ENCODE peak calls at places on chromosomes 16 and 17, in ten cellular contexts. One of them, this sample, is unnamed.

GRCh38 chr16:78388920-78389564 is 289.6 kb downstream of the WWOX start:
- DNase-seq in foreskin fibroblast: no peak
- DNase-seq in lung: no peak
- DNase-seq in bronchial epithelial cell: no peak
- DNase-seq in brain microvascular endothelial cell: no peak
- DNase-seq in AG10803: no peak
- DNase-seq in OCI-LY7: no peak
- DNase-seq in heart right ventricle: no peak
- DNase-seq in AG04449: no peak
- DNase-seq in colonic mucosa: no peak
- DNase-seq in this sample: no peak

GRCh38 chr17:4523946-4524345 is 25.3 kb downstream of the SPNS2 start:
- DNase-seq in foreskin fibroblast: no peak
- DNase-seq in lung: no peak
- DNase-seq in bronchial epithelial cell: no peak
- DNase-seq in brain microvascular endothelial cell: no peak
- DNase-seq in AG10803: no peak
- DNase-seq in OCI-LY7: peak; percentile 52
- DNase-seq in heart right ventricle: no peak
- DNase-seq in AG04449: no peak
- DNase-seq in colonic mucosa: no peak
- DNase-seq in this sample: no peak

GRCh38 chr16:79082955-79083354 is 517.6 kb downstream of the MAF start:
- DNase-seq in foreskin fibroblast: no peak
- DNase-seq in lung: no peak
- DNase-seq in bronchial epithelial cell: no peak
- DNase-seq in brain microvascular endothelial cell: no peak
- DNase-seq in AG10803: no peak
- DNase-seq in OCI-LY7: no peak
- DNase-seq in heart right ventricle: no peak
- DNase-seq in AG04449: no peak
- DNase-seq in colonic mucosa: no peak
- DNase-seq in this sample: no peak

GRCh38 chr16:10156111-10156510 is 26.1 kb downstream of the GRIN2A start:
- DNase-seq in foreskin fibroblast: no peak
- DNase-seq in lung: no peak
- DNase-seq in bronchial epithelial cell: no peak
- DNase-seq in brain microvascular endothelial cell: no peak
- DNase-seq in AG10803: peak; percentile 86
- DNase-seq in OCI-LY7: no peak
- DNase-seq in heart right ventricle: no peak
- DNase-seq in AG04449: no peak
- DNase-seq in colonic mucosa: no peak
- DNase-seq in this sample: no peak

GRCh38 chr17:32285770-32286517 is 20.3 kb downstream of the RHBDL3 start:
- DNase-seq in foreskin fibroblast: no peak
- DNase-seq in lung: no peak
- DNase-seq in bronchial epithelial cell: no peak
- DNase-seq in brain microvascular endothelial cell: no peak
- DNase-seq in AG10803: no peak
- DNase-seq in OCI-LY7: no peak
- DNase-seq in heart right ventricle: no peak
- DNase-seq in AG04449: no peak
- DNase-seq in colonic mucosa: no peak
- DNase-seq in this sample: no peak

GRCh38 chr16:10256855-10257641 is 74.8 kb upstream of the GRIN2A start:
- DNase-seq in foreskin fibroblast: peak; percentile 5
- DNase-seq in lung: no peak
- DNase-seq in bronchial epithelial cell: peak; percentile 5
- DNase-seq in brain microvascular endothelial cell: no peak
- DNase-seq in AG10803: peak; percentile 7
- DNase-seq in OCI-LY7: peak; percentile 67
- DNase-seq in heart right ventricle: peak; percentile 34
- DNase-seq in AG04449: no peak
- DNase-seq in colonic mucosa: peak; percentile 27
- DNase-seq in this sample: peak; percentile 13

GRCh38 chr16:3431779-3432219 is 11.5 kb downstream of the ZNF597 start:
- DNase-seq in foreskin fibroblast: peak; percentile 61
- DNase-seq in lung: peak; percentile 34
- DNase-seq in bronchial epithelial cell: no peak
- DNase-seq in brain microvascular endothelial cell: peak; percentile 12
- DNase-seq in AG10803: peak; percentile 62
- DNase-seq in OCI-LY7: no peak
- DNase-seq in heart right ventricle: peak; percentile 61
- DNase-seq in AG04449: no peak
- DNase-seq in colonic mucosa: peak; percentile 55
- DNase-seq in this sample: no peak

GRCh38 chr16:79250457-79251098 is 350.0 kb downstream of the MAF start:
- DNase-seq in foreskin fibroblast: no peak
- DNase-seq in lung: no peak
- DNase-seq in bronchial epithelial cell: no peak
- DNase-seq in brain microvascular endothelial cell: no peak
- DNase-seq in AG10803: no peak
- DNase-seq in OCI-LY7: no peak
- DNase-seq in heart right ventricle: no peak
- DNase-seq in AG04449: no peak
- DNase-seq in colonic mucosa: no peak
- DNase-seq in this sample: no peak

DNA sequence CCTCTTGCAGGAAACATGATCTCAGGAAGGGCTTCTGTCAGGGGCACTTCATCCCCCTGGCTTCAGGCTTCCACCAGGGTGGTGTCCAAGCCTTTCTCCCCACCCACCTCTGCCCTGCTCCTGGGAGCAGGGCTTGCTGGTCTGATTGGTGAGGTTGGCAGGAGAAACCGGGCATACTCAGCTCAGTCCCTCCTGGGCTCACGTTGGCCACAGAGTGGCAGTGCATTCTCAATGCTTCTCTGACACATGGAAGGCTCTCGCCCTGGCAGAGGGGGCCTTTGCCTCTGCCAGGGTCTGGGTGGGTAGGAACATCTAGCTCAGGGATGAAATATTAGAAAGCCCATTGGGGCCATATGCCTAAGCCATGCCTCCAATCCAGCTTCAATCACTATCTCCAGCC is 142.8 kb downstream of the AXIN2 start:
- DNase-seq in foreskin fibroblast: no peak
- DNase-seq in lung: no peak
- DNase-seq in bronchial epithelial cell: no peak
- DNase-seq in brain microvascular endothelial cell: no peak
- DNase-seq in AG10803: no peak
- DNase-seq in OCI-LY7: no peak
- DNase-seq in heart right ventricle: no peak
- DNase-seq in AG04449: no peak
- DNase-seq in colonic mucosa: peak; percentile 39
- DNase-seq in this sample: no peak
- TF ChIP-seq CTCF in foreskin fibroblast: no peak
- TF ChIP-seq CTCF in lung: no peak
- TF ChIP-seq CTCF in bronchial epithelial cell: no peak
- TF ChIP-seq CTCF in brain microvascular endothelial cell: peak; percentile 12
- TF ChIP-seq CTCF in AG10803: peak; percentile 6
- TF ChIP-seq CTCF in OCI-LY7: peak; percentile 33
- TF ChIP-seq CTCF in heart right ventricle: peak; percentile 26
- TF ChIP-seq CTCF in AG04449: no peak
- TF ChIP-seq CTCF in colonic mucosa: peak; percentile 13
- TF ChIP-seq CTCF in this sample: peak; percentile 7

DNA sequence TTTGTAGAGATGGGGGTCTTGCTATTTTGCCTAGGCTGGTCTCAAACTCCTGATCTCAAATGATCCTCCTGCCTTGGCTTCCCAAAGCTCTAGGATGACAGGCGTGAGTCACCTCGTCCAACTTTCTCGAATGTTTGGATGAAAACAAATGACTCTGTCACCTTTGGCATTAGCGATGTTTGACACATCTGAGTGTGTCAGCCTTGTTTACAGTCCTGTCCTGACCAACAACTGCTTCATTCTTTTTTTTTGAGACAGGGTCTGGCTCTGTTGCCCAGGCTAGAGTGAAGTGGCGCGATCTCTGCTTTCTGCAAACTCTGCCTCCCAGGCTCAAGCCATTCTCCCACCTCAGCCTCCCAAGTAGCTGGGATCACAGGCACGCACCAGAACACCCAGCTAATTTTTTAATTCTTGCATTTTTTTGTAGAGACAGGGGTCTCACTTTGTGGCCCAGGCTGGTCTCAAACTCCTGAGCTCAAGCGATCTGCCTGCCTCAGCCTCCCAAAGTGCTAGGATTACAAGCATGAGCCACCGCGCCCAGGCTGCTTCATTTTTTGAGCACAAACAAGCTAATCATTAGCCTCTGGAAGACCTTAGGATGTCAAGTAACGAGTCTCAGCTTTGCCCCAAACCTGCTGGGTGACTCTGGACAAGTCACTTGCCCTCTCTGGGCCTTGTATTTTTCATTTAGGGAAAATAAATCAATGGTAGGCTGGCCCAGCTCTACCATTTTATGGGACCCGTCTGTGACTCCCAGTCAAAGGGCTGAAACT is 7.4 kb downstream of the MYH11 start:
- DNase-seq in foreskin fibroblast: no peak
- DNase-seq in lung: no peak
- DNase-seq in bronchial epithelial cell: no peak
- DNase-seq in brain microvascular endothelial cell: no peak
- DNase-seq in AG10803: no peak
- DNase-seq in OCI-LY7: no peak
- DNase-seq in heart right ventricle: no peak
- DNase-seq in AG04449: no peak
- DNase-seq in colonic mucosa: no peak
- DNase-seq in this sample: no peak
- H3K4me3 ChIP-seq in foreskin fibroblast: no peak overlapping the region
- H3K4me3 ChIP-seq in lung: no peak overlapping the region
- H3K4me3 ChIP-seq in bronchial epithelial cell: no peak overlapping the region
- H3K4me3 ChIP-seq in brain microvascular endothelial cell: no peak overlapping the region
- H3K4me3 ChIP-seq in AG10803: no peak overlapping the region
- H3K4me3 ChIP-seq in OCI-LY7: no peak overlapping the region
- H3K4me3 ChIP-seq in heart right ventricle: no peak overlapping the region
- H3K4me3 ChIP-seq in AG04449: no peak overlapping the region
- H3K4me3 ChIP-seq in colonic mucosa: no peak overlapping the region
- H3K4me3 ChIP-seq in this sample: no peak overlapping the region

DNA sequence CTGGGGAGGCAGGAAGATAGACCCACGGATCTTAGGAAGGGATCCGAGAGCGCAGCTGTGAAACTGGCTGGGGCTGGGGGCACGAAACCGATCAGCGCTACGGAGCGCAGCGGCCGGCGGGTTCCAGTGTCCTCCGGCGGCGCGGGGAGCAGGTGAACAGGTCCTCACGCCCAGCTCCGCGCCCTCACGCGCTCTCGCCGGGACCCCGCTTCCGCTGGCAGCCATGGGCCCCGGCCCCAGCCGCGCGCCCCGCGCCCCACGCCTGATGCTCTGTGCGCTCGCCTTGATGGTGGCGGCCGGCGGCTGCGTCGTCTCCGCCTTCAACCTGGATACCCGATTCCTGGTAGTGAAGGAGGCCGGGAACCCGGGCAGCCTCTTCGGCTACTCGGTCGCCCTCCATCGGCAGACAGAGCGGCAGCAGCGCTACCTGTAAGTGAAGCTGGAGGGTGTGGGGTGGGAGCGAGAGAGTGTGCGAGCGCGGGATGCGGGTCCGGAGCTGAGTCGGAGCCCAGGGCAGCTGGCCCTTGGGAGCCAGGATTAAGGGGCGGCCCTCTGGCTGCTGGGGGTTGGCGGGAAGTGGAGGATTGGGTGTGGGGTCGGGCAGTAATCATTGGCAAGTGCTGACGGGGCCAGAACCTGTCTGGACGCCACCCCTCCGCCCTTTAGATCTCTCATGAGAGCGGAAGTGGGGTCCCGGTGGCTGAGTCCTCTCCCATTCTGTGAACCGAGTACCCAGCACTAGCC is 479 bp downstream of the ITGA3 start:
- DNase-seq in foreskin fibroblast: peak; percentile 88
- DNase-seq in lung: peak; percentile 70
- DNase-seq in bronchial epithelial cell: no peak
- DNase-seq in brain microvascular endothelial cell: peak; percentile 46
- DNase-seq in AG10803: peak; percentile 63
- DNase-seq in OCI-LY7: peak; percentile 82
- DNase-seq in heart right ventricle: peak; percentile 59
- DNase-seq in AG04449: no peak
- DNase-seq in colonic mucosa: peak; percentile 70
- DNase-seq in this sample: no peak
- TF ChIP-seq CTCF in foreskin fibroblast: peak; percentile 21
- TF ChIP-seq CTCF in lung: no peak
- TF ChIP-seq CTCF in bronchial epithelial cell: peak; percentile 55
- TF ChIP-seq CTCF in brain microvascular endothelial cell: peak; percentile 73
- TF ChIP-seq CTCF in AG10803: peak; percentile 48
- TF ChIP-seq CTCF in OCI-LY7: peak; percentile 74
- TF ChIP-seq CTCF in heart right ventricle: no peak
- TF ChIP-seq CTCF in AG04449: peak; percentile 69
- TF ChIP-seq CTCF in colonic mucosa: no peak
- TF ChIP-seq CTCF in this sample: peak; percentile 56

GRCh38 chr17:16287563-16288027 is 65.7 kb downstream of the CENPV start:
- DNase-seq in foreskin fibroblast: peak; percentile 84
- DNase-seq in lung: no peak
- DNase-seq in bronchial epithelial cell: peak; percentile 24
- DNase-seq in brain microvascular endothelial cell: peak; percentile 79
- DNase-seq in AG10803: peak; percentile 70
- DNase-seq in OCI-LY7: peak; percentile 68
- DNase-seq in heart right ventricle: no peak
- DNase-seq in AG04449: peak; percentile 77
- DNase-seq in colonic mucosa: peak; percentile 50
- DNase-seq in this sample: peak; percentile 44

GRCh38 chr17:16283705-16284104 is 66.7 kb downstream of the PIGL start:
- DNase-seq in foreskin fibroblast: peak; percentile 56
- DNase-seq in lung: no peak
- DNase-seq in bronchial epithelial cell: peak; percentile 59
- DNase-seq in brain microvascular endothelial cell: peak; percentile 77
- DNase-seq in AG10803: peak; percentile 42
- DNase-seq in OCI-LY7: no peak
- DNase-seq in heart right ventricle: no peak
- DNase-seq in AG04449: no peak
- DNase-seq in colonic mucosa: no peak
- DNase-seq in this sample: no peak

GRCh38 chr17:16286947-16287562 is 66.2 kb downstream of the CENPV start:
- DNase-seq in foreskin fibroblast: no peak
- DNase-seq in lung: no peak
- DNase-seq in bronchial epithelial cell: no peak
- DNase-seq in brain microvascular endothelial cell: peak; percentile 56
- DNase-seq in AG10803: no peak
- DNase-seq in OCI-LY7: peak; percentile 50
- DNase-seq in heart right ventricle: peak; percentile 30
- DNase-seq in AG04449: no peak
- DNase-seq in colonic mucosa: no peak
- DNase-seq in this sample: no peak

GRCh38 chr17:16286009-16286946 is 67.0 kb downstream of the CENPV start:
- DNase-seq in foreskin fibroblast: peak; percentile 97
- DNase-seq in lung: peak; percentile 88
- DNase-seq in bronchial epithelial cell: peak; percentile 90
- DNase-seq in brain microvascular endothelial cell: peak; percentile 98
- DNase-seq in AG10803: peak; percentile 93
- DNase-seq in OCI-LY7: peak; percentile 67
- DNase-seq in heart right ventricle: peak; percentile 69
- DNase-seq in AG04449: peak; percentile 88
- DNase-seq in colonic mucosa: peak; percentile 93
- DNase-seq in this sample: peak; percentile 99

DNA sequence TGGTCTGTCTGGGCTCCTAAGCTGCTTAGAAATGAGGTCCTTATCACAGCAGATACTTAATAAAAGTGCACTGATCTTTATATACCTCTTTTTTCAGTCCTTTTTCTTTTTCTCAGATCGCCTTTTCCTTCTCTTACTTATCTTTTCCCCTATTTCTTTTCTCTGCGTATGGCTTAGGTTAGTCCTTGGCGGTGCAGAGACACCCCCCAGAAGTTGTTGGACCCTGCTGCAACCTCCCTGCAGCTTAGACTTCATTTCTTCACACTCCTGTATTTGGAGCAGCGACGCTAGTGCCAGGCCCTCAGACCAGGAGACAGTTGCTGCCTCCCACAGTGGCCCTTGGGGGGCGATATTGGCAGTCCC is 67.6 kb downstream of the CENPV start:
- DNase-seq in foreskin fibroblast: no peak
- DNase-seq in lung: no peak
- DNase-seq in bronchial epithelial cell: no peak
- DNase-seq in brain microvascular endothelial cell: no peak
- DNase-seq in AG10803: no peak
- DNase-seq in OCI-LY7: no peak
- DNase-seq in heart right ventricle: no peak
- DNase-seq in AG04449: no peak
- DNase-seq in colonic mucosa: no peak
- DNase-seq in this sample: no peak
- H3K4me3 ChIP-seq in foreskin fibroblast: peak overlapping the region; percentile 43
- H3K4me3 ChIP-seq in lung: no peak overlapping the region
- H3K4me3 ChIP-seq in bronchial epithelial cell: no peak overlapping the region
- H3K4me3 ChIP-seq in brain microvascular endothelial cell: no peak overlapping the region
- H3K4me3 ChIP-seq in AG10803: peak overlapping the region; percentile 50
- H3K4me3 ChIP-seq in OCI-LY7: no peak overlapping the region
- H3K4me3 ChIP-seq in heart right ventricle: no peak overlapping the region
- H3K4me3 ChIP-seq in AG04449: peak overlapping the region; percentile 20
- H3K4me3 ChIP-seq in colonic mucosa: no peak overlapping the region
- H3K4me3 ChIP-seq in this sample: peak overlapping the region; percentile 10